ENCODE peak calls at places on chromosomes 11 and 22, in four cellular contexts. W, R, Z and J are unnamed samples.

GRCh38 chr22:47112994-47113879 is 350.8 kb downstream of the TBC1D22A start:
- DNase-seq in W (no peak), R (no peak), Z (no peak), J (no peak)

GRCh38 chr22:30609260-30610185 is 2.5 kb downstream of the TCN2 start:
- DNase-seq in W (no peak), R (no peak), Z (no peak), J (no peak)

GRCh38 chr11:58628446-58628845 is 6.0 kb downstream of the CNTF start:
- DNase-seq in W (no peak), R (no peak), Z (no peak), J (no peak)

GRCh38 chr11:131025020-131025419 is 108.7 kb upstream of the SNX19 start:
- DNase-seq in W (no peak), R (no peak), Z (no peak), J (no peak)

GRCh38 chr11:2591805-2592204 is 108.0 kb downstream of the KCNQ1OT1 start:
- DNase-seq in W (no peak), R (no peak), Z (no peak), J (peak; percentile 65)

GRCh38 chr11:123570939-123571590 is 83.4 kb downstream of the SCN3B start:
- DNase-seq in W (no peak), R (no peak), Z (no peak), J (no peak)

GRCh38 chr11:1650034-1650917 is 20.7 kb downstream of the KRTAP5-5 start:
- DNase-seq in W (no peak), R (no peak), Z (no peak), J (no peak)

GRCh38 chr22:20422965-20423635 is 14.5 kb downstream of the SCARF2 start:
- DNase-seq in W (no peak), R (no peak), Z (no peak), J (no peak)

GRCh38 chr11:40139507-40139906 is 1319.9 kb downstream of the LRRC4C start:
- DNase-seq in W (no peak), R (no peak), Z (no peak), J (no peak)

GRCh38 chr11:129728571-129728970 is 87.1 kb upstream of the TMEM45B start:
- DNase-seq in W (no peak), R (no peak), Z (no peak), J (no peak)

GRCh38 chr11:118641463-118642019 is 34.1 kb downstream of the PHLDB1 start:
- DNase-seq in W (no peak), R (no peak), Z (no peak), J (no peak)